ENCODE peak calls at places on chromosomes 16 and 17, in four cellular contexts. M is HepG2, X is right cardiac atrium, O is stomach. C is an unnamed sample.

GRCh38 chr17:58822148-58823050 is 66.7 kb downstream of the PPM1E start:
- DNase-seq in M (no peak), X (no peak), O (no peak), C (no peak)

GRCh38 chr17:65743313-65743665 is 181.8 kb upstream of the AXIN2 start:
- DNase-seq in M (no peak), X (no peak), O (no peak), C (no peak)

GRCh38 chr17:49359990-49360795 is 1.9 kb downstream of the ZNF652 start:
- DNase-seq in M (no peak), X (no peak), O (no peak), C (peak; percentile 44)

GRCh38 chr17:55730380-55730779 is 7.7 kb upstream of the TMEM100 start:
- DNase-seq in M (no peak), X (no peak), O (no peak), C (no peak)

GRCh38 chr17:69320908-69321238 is 6.1 kb downstream of the ABCA5 start:
- DNase-seq in M (no peak), X (no peak), O (no peak), C (no peak)

GRCh38 chr17:8639709-8640108 is 9.2 kb upstream of the MYH10 start:
- DNase-seq in M (no peak), X (no peak), O (no peak), C (no peak)

GRCh38 chr16:12524658-12525057 is 279.0 kb downstream of the CPPED1 start:
- DNase-seq in M (no peak), X (no peak), O (no peak), C (no peak)

GRCh38 chr17:48502312-48502711 is 28.5 kb downstream of the HOXB1 start:
- DNase-seq in M (no peak), X (no peak), O (no peak), C (no peak)

GRCh38 chr17:48160177-48160967 is 52.8 kb downstream of the SNX11 start:
- DNase-seq in M (no peak), X (no peak), O (peak; percentile 50), C (peak; percentile 78)

GRCh38 chr17:9472541-9472940 is 103.1 kb downstream of the STX8 start:
- DNase-seq in M (no peak), X (no peak), O (no peak), C (no peak)

GRCh38 chr16:17784073-17784472 is 313.3 kb upstream of the XYLT1 start:
- DNase-seq in M (peak; percentile 21), X (no peak), O (no peak), C (no peak)

GRCh38 chr16:1823821-1824220 is 2.8 kb downstream of the HAGH start:
- DNase-seq in M (peak; percentile 75), X (peak; percentile 77), O (peak; percentile 55), C (peak; percentile 56)

GRCh38 chr16:14511798-14512131 is 118.3 kb downstream of the PARN start:
- DNase-seq in M (no peak), X (no peak), O (no peak), C (no peak)

GRCh38 chr17:27424941-27425340 is 31.3 kb upstream of the KSR1 start:
- DNase-seq in M (no peak), X (no peak), O (no peak), C (no peak)

GRCh38 chr17:75480281-75480680 is 23.8 kb downstream of the TMEM94 start:
- DNase-seq in M (no peak), X (no peak), O (no peak), C (peak; percentile 26)

GRCh38 chr17:55709984-55710383 is 12.7 kb downstream of the TMEM100 start:
- DNase-seq in M (no peak), X (peak; percentile 68), O (no peak), C (no peak)

GRCh38 chr17:40582328-40582901 is 17.1 kb upstream of the CCR7 start:
- DNase-seq in M (no peak), X (peak; percentile 82), O (peak; percentile 59), C (no peak)

GRCh38 chr16:2949705-2950399 is 14.2 kb upstream of the KREMEN2 start:
- DNase-seq in M (no peak), X (no peak), O (no peak), C (no peak)

GRCh38 chr17:6684881-6685767 is 28.0 kb downstream of the SLC13A5 start:
- DNase-seq in M (no peak), X (no peak), O (no peak), C (no peak)

GRCh38 chr17:49249292-49249794 is 18.8 kb upstream of the PHOSPHO1 start:
- DNase-seq in M (no peak), X (peak; percentile 88), O (no peak), C (no peak)

GRCh38 chr16:50246299-50247122 is 19.8 kb upstream of the ADCY7 start:
- DNase-seq in M (no peak), X (peak; percentile 75), O (no peak), C (no peak)

GRCh38 chr17:81867123-81867951 is 3.8 kb downstream of the ARHGDIA start:
- DNase-seq in M (peak; percentile 50), X (peak; percentile 70), O (peak; percentile 52), C (peak; percentile 61)

GRCh38 chr16:25040543-25040942 is 25.4 kb upstream of the ARHGAP17 start:
- DNase-seq in M (no peak), X (no peak), O (no peak), C (no peak)

GRCh38 chr16:75263963-75264445 is 12.6 kb upstream of the BCAR1 start:
- DNase-seq in M (no peak), X (peak; percentile 68), O (no peak), C (no peak)

GRCh38 chr17:64998436-64999190 is 57.9 kb downstream of the GNA13 start:
- DNase-seq in M (no peak), X (no peak), O (no peak), C (no peak)

GRCh38 chr17:42677921-42678781 is 1.4 kb upstream of the PLEKHH3 start:
- DNase-seq in M (peak; percentile 98), X (peak; percentile 95), O (peak; percentile 85), C (peak; percentile 99)

GRCh38 chr16:86521236-86522197 is 11.2 kb downstream of the FOXF1 start:
- DNase-seq in M (no peak), X (no peak), O (no peak), C (no peak)

GRCh38 chr16:84349852-84350565 is 18.3 kb upstream of the ATP2C2 start:
- DNase-seq in M (no peak), X (no peak), O (no peak), C (no peak)

DNA sequence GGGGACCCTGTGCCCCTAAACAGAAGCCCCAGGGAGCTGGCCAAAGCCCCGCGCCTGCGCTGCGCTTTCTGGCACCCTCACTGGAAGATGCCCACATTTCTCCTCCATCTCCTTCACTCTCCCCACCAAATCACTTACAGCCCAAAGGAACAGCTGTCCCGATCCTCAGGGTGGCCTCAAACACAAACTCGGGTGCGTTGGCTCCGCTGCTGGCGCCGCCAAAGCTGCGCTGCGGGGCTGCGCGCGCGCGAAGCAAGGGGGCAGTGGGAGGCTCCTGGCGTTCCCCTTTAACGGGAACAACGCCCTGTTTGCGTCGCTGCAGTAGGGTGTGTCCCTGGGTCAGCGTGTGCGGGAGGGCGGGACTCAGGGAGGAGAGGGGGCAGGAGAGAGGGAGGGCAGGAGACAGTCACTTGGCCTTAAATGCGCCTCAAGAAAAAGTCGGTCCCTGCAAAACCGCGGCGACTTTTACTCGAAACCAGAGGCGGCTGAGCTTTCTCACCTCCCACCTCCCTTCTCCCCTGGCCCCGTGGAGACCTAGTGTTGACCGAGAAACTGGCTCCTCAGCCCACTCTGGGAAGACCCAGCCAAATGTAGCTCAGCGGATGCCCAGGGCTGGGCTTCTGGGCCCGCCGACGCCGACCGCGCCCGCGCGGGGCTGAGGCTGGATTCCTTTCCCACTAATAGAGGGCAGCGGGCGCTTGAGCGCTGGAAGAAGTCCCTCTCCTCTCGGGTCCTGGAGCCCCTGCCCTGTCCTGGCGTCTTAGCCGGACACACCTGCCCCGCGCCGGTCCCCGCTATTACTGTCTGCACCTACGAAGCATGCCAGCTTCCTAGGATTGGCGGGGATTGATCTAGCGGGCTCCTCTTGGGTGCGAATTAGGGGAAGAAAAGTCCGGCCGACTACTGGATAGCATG is 2.6 kb downstream of the PMP22 start:
- DNase-seq in M (no peak), X (peak; percentile 97), O (peak; percentile 63), C (peak; percentile 11)
- H3K4me3 ChIP-seq in M (peak overlapping the region; percentile 81), X (peak overlapping the region; percentile 67), O (peak overlapping the region; percentile 57), C (peak overlapping the region; percentile 25)

GRCh38 chr17:57443781-57444180 is 187.5 kb downstream of the MSI2 start:
- DNase-seq in M (no peak), X (no peak), O (no peak), C (no peak)
- H3K4me1 ChIP-seq in M (peaks cover 83% of the 10 kb centered on the region), X (peaks cover 19% of the 10 kb centered on the region), O (peaks cover 36% of the 10 kb centered on the region), C (peaks cover 47% of the 10 kb centered on the region)

GRCh38 chr16:71626018-71626857 is at the start of gene MARVELD3:
- DNase-seq in M (peak; percentile 46), X (peak; percentile 54), O (peak; percentile 93), C (peak; percentile 96)
- H3K4me3 ChIP-seq in M (peak within 1 kb of the TSS; percentile 92), X (peak within 1 kb of the TSS; percentile 50), O (peak within 1 kb of the TSS; percentile 79), C (peak within 1 kb of the TSS; percentile 85)

GRCh38 chr17:82910041-82910481 is 70.2 kb upstream of the ZNF750 start:
- DNase-seq in M (no peak), X (no peak), O (no peak), C (no peak)

GRCh38 chr17:82909322-82909904 is 69.6 kb upstream of the ZNF750 start:
- DNase-seq in M (no peak), X (no peak), O (peak; percentile 84), C (no peak)

GRCh38 chr17:82912571-82913089 is 72.8 kb upstream of the ZNF750 start:
- DNase-seq in M (no peak), X (peak; percentile 80), O (no peak), C (no peak)

GRCh38 chr17:82911822-82912221 is 72.0 kb upstream of the ZNF750 start:
- DNase-seq in M (no peak), X (peak; percentile 69), O (no peak), C (no peak)

DNA sequence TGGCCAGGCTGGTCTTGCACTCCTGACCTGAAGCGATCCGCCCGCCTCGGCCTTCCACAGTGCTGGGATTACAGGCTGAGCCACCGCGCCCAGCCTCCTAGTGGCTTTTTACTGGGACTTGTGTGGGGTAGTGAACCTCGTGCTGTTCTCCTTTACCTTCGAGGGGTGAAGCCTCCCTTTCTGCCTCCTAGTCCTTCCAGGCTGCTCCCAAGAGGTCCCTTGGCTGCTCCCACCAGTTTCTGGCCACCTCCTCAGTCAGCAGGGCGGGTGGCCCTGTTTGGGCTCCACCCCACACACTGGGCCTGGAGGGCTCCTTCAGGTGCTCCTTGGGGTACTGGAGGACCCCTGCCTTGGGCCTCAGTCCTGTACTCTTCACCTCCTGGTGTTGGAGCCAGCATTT is 70.9 kb upstream of the ZNF750 start:
- DNase-seq in M (no peak), X (peak; percentile 27), O (no peak), C (no peak)
- H3K4me1 ChIP-seq in M (no peaks in the 10 kb centered on the region), X (no peaks in the 10 kb centered on the region), O (peaks cover 28% of the 10 kb centered on the region), C (no peaks in the 10 kb centered on the region)

GRCh38 chr16:19419691-19420060 is 2.0 kb downstream of the TMC5 start:
- DNase-seq in M (no peak), X (no peak), O (peak; percentile 41), C (no peak)
- H3K4me3 ChIP-seq in M (no peak overlapping the region), X (no peak overlapping the region), O (peak overlapping the region; percentile 50), C (no peak overlapping the region)

GRCh38 chr17:80256034-80256350 is 4.7 kb upstream of the RNF213 start:
- DNase-seq in M (no peak), X (peak; percentile 14), O (no peak), C (no peak)
- H3K4me1 ChIP-seq in M (peaks cover 32% of the 10 kb centered on the region), X (no peaks in the 10 kb centered on the region), O (peaks cover 18% of the 10 kb centered on the region), C (peaks cover 26% of the 10 kb centered on the region)

GRCh38 chr17:61402978-61403845 is 3.6 kb downstream of the TBX2 start:
- DNase-seq in M (no peak), X (no peak), O (no peak), C (no peak)
- H3K4me3 ChIP-seq in M (no peak overlapping the region), X (peak overlapping the region; percentile 25), O (peak overlapping the region; percentile 75), C (no peak overlapping the region)

C was measured in Caco-2.